ENCODE peak calls at places on chromosomes 16 and 17, in ten cellular contexts. D is left ventricle myocardium inferior, N is neural progenitor cell, H is stomach, M is fibroblast of lung, Q is A549, C is SJSA1, W is K562, Y is lower lobe of right lung, F is RWPE2. O is an unnamed sample.

GRCh38 chr17:45093444-45094110 is 32.5 kb downstream of the NMT1 start:
- DNase-seq in C (no peak), W (no peak), F (no peak), Q (no peak), D (peak; percentile 43), H (no peak), M (no peak), N (no peak), Y (no peak), O (no peak)

GRCh38 chr17:63120406-63120805 is 154.4 kb downstream of the TANC2 start:
- DNase-seq in D (no peak), F (no peak), H (no peak), Y (no peak), M (peak; percentile 28), Q (no peak), N (no peak), W (no peak), C (no peak), O (no peak)

GRCh38 chr16:46747777-46748651 is at the start of gene MYLK3:
- DNase-seq in Q (no peak), D (peak; percentile 79), C (no peak), F (no peak), Y (no peak), H (no peak), M (no peak), W (peak; percentile 33), N (peak; percentile 30), O (no peak)

GRCh38 chr17:11986939-11987329 is 10.3 kb downstream of the ZNF18 start:
- DNase-seq in Q (peak; percentile 49), F (no peak), M (peak; percentile 71), W (peak; percentile 12), N (peak; percentile 56), H (no peak), Y (no peak), C (no peak), D (no peak), O (no peak)

GRCh38 chr16:68229431-68230175 is 6.3 kb downstream of the ESRP2 start:
- DNase-seq in W (peak; percentile 61), Q (peak; percentile 58), F (no peak), N (peak; percentile 69), H (peak; percentile 52), M (peak; percentile 75), C (no peak), Y (no peak), D (no peak), O (peak; percentile 51)

GRCh38 chr16:939311-939710 is 31.5 kb downstream of the LMF1 start:
- DNase-seq in D (no peak), Q (no peak), C (no peak), H (no peak), F (no peak), N (no peak), M (no peak), W (no peak), Y (no peak), O (no peak)

GRCh38 chr17:77285594-77286390 is 145.0 kb downstream of the SEC14L1 start:
- DNase-seq in C (peak; percentile 96), W (no peak), Q (peak; percentile 72), N (no peak), M (peak; percentile 86), D (peak; percentile 50), Y (peak; percentile 92), F (peak; percentile 98), H (peak; percentile 85), O (no peak)

GRCh38 chr17:5181509-5182305 is 10.0 kb downstream of the ZNF594 start:
- DNase-seq in C (no peak), M (no peak), N (no peak), D (no peak), Q (no peak), H (no peak), Y (no peak), F (no peak), W (no peak), O (no peak)

GRCh38 chr16:19393226-19394074 is 24.2 kb upstream of the TMC5 start:
- DNase-seq in C (no peak), Y (no peak), N (peak; percentile 55), F (peak; percentile 65), Q (no peak), D (no peak), M (peak; percentile 25), H (peak; percentile 47), W (no peak), O (no peak)

GRCh38 chr16:5944971-5945370 is 847.4 kb upstream of the EEF2KMT start:
- DNase-seq in C (no peak), F (no peak), D (no peak), M (no peak), N (no peak), H (no peak), Y (no peak), W (no peak), Q (no peak), O (no peak)

GRCh38 chr17:4446326-4447051 is 12.7 kb downstream of the SPNS3 start:
- DNase-seq in N (no peak), C (no peak), F (no peak), Y (no peak), D (no peak), Q (no peak), H (no peak), M (no peak), W (no peak), O (no peak)

GRCh38 chr16:66576306-66576705 is 3.0 kb upstream of the CMTM2 start:
- DNase-seq in W (no peak), Y (no peak), C (no peak), M (no peak), H (no peak), Q (no peak), D (no peak), N (no peak), F (no peak), O (no peak)

GRCh38 chr16:66569827-66570405 is 3.7 kb downstream of the CMTM1 start:
- DNase-seq in Y (no peak), M (peak; percentile 74), Q (peak; percentile 38), D (no peak), H (no peak), N (no peak), C (no peak), F (no peak), W (no peak), O (no peak)

GRCh38 chr16:66569131-66569530 is 2.9 kb downstream of the CMTM1 start:
- DNase-seq in W (no peak), F (no peak), M (peak; percentile 72), D (no peak), H (no peak), Q (no peak), C (no peak), Y (no peak), N (no peak), O (no peak)

GRCh38 chr16:66574081-66574480 is 5.2 kb upstream of the CMTM2 start:
- DNase-seq in D (no peak), N (no peak), C (no peak), H (no peak), F (no peak), M (no peak), W (no peak), Y (no peak), Q (no peak), O (no peak)

DNA sequence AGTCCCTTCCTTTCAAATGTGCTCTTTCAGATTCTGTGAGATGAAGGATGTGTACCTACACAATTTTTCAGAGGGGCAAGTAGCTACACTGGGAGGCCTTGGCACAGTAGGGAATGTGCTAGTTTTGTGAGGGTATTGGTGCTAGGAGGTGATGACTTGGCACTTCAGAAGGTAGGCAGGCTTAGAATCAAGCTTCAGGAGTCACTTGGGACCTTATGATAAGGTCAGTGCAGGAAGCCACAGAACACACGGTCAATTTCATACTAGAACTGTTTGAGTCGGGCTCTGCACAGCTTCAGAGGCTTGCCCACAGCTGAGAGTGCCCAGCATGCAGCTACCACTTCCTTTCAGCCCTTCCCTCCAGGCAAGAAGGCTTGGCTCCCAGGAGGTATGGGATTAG is 6.1 kb downstream of the CMTM1 start:
- DNase-seq in N (no peak), M (no peak), Y (no peak), F (no peak), W (no peak), D (no peak), Q (no peak), C (no peak), H (no peak), O (no peak)
- H3K4me1 ChIP-seq in N (no peaks in the 10 kb centered on the region), M (peaks cover 7% of the 10 kb centered on the region), Y (no peaks in the 10 kb centered on the region), F (peaks cover 15% of the 10 kb centered on the region), W (peaks cover 4% of the 10 kb centered on the region), D (peaks cover 16% of the 10 kb centered on the region), Q (peaks cover 26% of the 10 kb centered on the region), C (peaks cover 24% of the 10 kb centered on the region), H (no peaks in the 10 kb centered on the region), O (no peaks in the 10 kb centered on the region)

GRCh38 chr17:28645576-28645939 is 600 bp upstream of the BLTP2 start:
- DNase-seq in H (no peak), C (no peak), F (no peak), W (no peak), Q (no peak), D (no peak), M (no peak), N (no peak), Y (no peak), O (no peak)
- H3K27ac ChIP-seq in H (peak overlapping the region; percentile 94), C (peak overlapping the region; percentile 43), F (peak overlapping the region; percentile 48), W (peak overlapping the region; percentile 85), Q (peak overlapping the region; percentile 97), D (peak overlapping the region; percentile 97), M (peak overlapping the region; percentile 83), N (no peak overlapping the region), Y (peak overlapping the region; percentile 95), O (peak overlapping the region; percentile 91)

DNA sequence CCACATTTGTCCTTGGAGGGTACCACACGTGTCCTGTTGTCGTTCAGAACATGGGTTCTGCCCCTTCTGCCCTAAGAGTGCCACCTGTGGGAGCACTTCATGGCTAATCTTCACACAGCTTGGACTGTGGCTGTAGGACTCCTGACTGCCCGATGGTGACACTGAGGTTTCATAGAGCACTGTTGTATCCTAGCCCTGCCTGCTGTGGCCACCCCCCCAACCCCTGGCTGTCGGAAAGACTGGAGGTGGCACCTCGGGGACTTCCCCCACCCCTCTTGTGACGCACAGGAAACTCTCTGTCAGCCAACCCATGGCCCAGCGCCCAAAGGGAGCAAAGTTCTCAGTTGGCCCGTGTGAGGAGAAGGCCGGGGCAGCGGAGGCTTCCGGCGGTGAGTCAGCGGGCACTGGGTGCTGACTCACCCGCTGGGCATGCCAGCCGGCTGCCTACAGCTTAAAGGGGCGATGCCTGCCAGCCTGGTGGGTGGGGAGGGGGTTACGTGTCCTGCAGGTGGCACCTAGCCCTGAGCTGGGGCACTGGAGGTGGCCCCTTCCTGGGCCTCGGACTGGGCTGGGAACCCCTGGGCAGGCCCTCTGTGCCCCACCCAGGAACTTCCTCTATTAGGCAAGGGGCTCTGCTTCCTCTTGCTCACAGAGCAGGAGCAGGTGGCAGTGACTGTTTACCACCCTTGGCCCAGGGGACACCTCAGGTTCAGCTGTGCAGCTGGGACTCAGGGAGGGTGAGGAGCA is 3.4 kb downstream of the MAP2K3 start:
- DNase-seq in H (peak; percentile 99), C (peak; percentile 97), Q (peak; percentile 91), W (no peak), M (peak; percentile 96), N (no peak), F (peak; percentile 97), D (peak; percentile 95), Y (peak; percentile 98), O (peak; percentile 95)
- H3K4me3 ChIP-seq in H (peak overlapping the region; percentile 82), C (peak overlapping the region; percentile 9), Q (peak overlapping the region; percentile 78), W (no peak overlapping the region), M (peak overlapping the region; percentile 35), N (no peak overlapping the region), F (peak overlapping the region; percentile 1), D (peak overlapping the region; percentile 85), Y (peak overlapping the region; percentile 96), O (peak overlapping the region; percentile 76)

DNA sequence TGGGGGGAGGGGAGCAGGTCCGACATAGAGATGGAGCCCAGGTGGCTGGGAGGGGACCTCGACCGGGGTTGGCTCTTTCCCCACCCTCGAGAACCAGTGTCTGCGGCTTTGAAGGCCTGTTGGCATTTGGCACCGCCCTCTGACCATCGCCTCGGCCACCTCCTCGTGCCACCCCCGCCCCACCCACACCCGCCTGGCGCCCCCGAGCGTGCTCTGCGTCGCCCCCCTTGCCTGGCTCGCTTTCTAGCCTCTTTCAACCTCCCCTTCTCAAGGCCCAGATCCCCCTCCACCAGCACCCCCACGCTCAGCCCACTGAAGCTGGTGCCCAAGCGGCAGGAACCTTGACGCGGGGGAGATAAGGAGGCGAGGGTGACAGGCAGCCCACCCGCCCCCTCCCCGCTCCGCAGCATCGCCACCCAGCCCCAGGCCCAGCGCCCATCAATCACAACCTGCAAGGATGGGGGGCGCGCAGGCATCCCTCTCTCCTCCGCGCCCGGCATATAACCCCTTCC is 593 bp downstream of the CACNB1 start:
- DNase-seq in Q (peak; percentile 83), D (no peak), C (no peak), Y (peak; percentile 78), H (no peak), W (peak; percentile 49), N (peak; percentile 34), M (no peak), F (no peak), O (no peak)
- H3K4me1 ChIP-seq in Q (peaks cover 42% of the 10 kb centered on the region), D (peaks cover 60% of the 10 kb centered on the region), C (peaks cover 22% of the 10 kb centered on the region), Y (peaks cover 58% of the 10 kb centered on the region), H (peaks cover 52% of the 10 kb centered on the region), W (peaks cover 53% of the 10 kb centered on the region), N (peaks cover 41% of the 10 kb centered on the region), M (peaks cover 15% of the 10 kb centered on the region), F (peaks cover 6% of the 10 kb centered on the region), O (peaks cover 47% of the 10 kb centered on the region)